ENCODE peak calls at places on chromosomes 1 and 21, in seven cellular contexts. F is GM12865; J is RWPE2; P is IMR-90; B is right cardiac atrium; M is esophagus squamous epithelium; V is CD8-positive, alpha-beta memory T cell. K is an unnamed sample.

GRCh38 chr1:32201011-32201855 is 838 bp downstream of the CCDC28B start:
- DNase-seq in B (peak; percentile 92), V (peak; percentile 77), F (peak; percentile 85), P (peak; percentile 67), J (no peak), M (peak; percentile 23), K (peak; percentile 80)

GRCh38 chr1:33930346-33931114 is 66.7 kb downstream of the HMGB4 start:
- DNase-seq in J (no peak), M (no peak), B (no peak), P (no peak), F (no peak), V (no peak), K (no peak)

GRCh38 chr1:1833456-1833855 is 55.2 kb upstream of the NADK start:
- DNase-seq in B (no peak), V (no peak), F (no peak), M (no peak), J (no peak), P (no peak), K (no peak)

GRCh38 chr1:213277036-213277435 is 226.0 kb downstream of the RPS6KC1 start:
- DNase-seq in B (no peak), V (no peak), M (no peak), P (no peak), J (no peak), F (no peak), K (no peak)

GRCh38 chr1:171441278-171441677 is 44.1 kb upstream of the PRRC2C start:
- DNase-seq in B (no peak), J (no peak), M (no peak), P (peak; percentile 89), F (no peak), V (no peak), K (no peak)

GRCh38 chr1:243842154-243842553 is 7.9 kb downstream of the AKT3 start:
- DNase-seq in V (no peak), M (no peak), F (no peak), J (no peak), P (no peak), B (no peak), K (no peak)

GRCh38 chr1:2089051-2089450 is 38.8 kb downstream of the PRKCZ start:
- DNase-seq in B (peak; percentile 21), V (no peak), M (no peak), F (no peak), P (no peak), J (no peak), K (no peak)

GRCh38 chr1:233281711-233282581 is 13.6 kb downstream of the PCNX2 start:
- DNase-seq in J (no peak), M (no peak), F (peak; percentile 75), P (peak; percentile 55), V (no peak), B (no peak), K (peak; percentile 81)

GRCh38 chr1:21149862-21150432 is 26.8 kb downstream of the EIF4G3 start:
- DNase-seq in P (peak; percentile 96), F (no peak), M (no peak), V (no peak), J (peak; percentile 79), B (peak; percentile 70), K (no peak)

GRCh38 chr1:35717911-35718476 is 690 bp downstream of the C1orf216 start:
- DNase-seq in J (no peak), V (no peak), M (no peak), F (no peak), P (peak; percentile 63), B (peak; percentile 85), K (no peak)

GRCh38 chr21:28601708-28602107 is 391.0 kb downstream of the LTN1 start:
- DNase-seq in B (no peak), V (no peak), P (peak; percentile 31), M (no peak), F (no peak), J (no peak), K (no peak)

GRCh38 chr1:36257375-36257767 is 33.1 kb downstream of the THRAP3 start:
- DNase-seq in P (no peak), M (no peak), V (no peak), J (no peak), F (peak; percentile 16), B (no peak), K (no peak)

GRCh38 chr1:2045468-2046224 is 4.6 kb upstream of the PRKCZ start:
- DNase-seq in M (no peak), V (no peak), J (no peak), P (peak; percentile 10), B (peak; percentile 43), F (no peak), K (no peak)

GRCh38 chr1:66335859-66336640 is 197.9 kb upstream of the SGIP1 start:
- DNase-seq in M (peak; percentile 22), V (peak; percentile 55), P (peak; percentile 61), B (peak; percentile 85), J (no peak), F (peak; percentile 96), K (no peak)

GRCh38 chr21:45622416-45623097 is 21.0 kb upstream of the PCBP3 start:
- DNase-seq in B (no peak), V (no peak), F (no peak), P (no peak), J (no peak), M (no peak), K (no peak)

GRCh38 chr1:174022080-174022975 is at the start of gene RC3H1:
- DNase-seq in M (peak; percentile 62), P (peak; percentile 75), V (peak; percentile 86), B (peak; percentile 96), F (peak; percentile 93), J (peak; percentile 74), K (peak; percentile 71)

GRCh38 chr1:182990413-182991144 is 32.6 kb upstream of the LAMC1 start:
- DNase-seq in M (no peak), F (no peak), P (peak; percentile 78), J (no peak), B (no peak), V (no peak), K (no peak)

DNA sequence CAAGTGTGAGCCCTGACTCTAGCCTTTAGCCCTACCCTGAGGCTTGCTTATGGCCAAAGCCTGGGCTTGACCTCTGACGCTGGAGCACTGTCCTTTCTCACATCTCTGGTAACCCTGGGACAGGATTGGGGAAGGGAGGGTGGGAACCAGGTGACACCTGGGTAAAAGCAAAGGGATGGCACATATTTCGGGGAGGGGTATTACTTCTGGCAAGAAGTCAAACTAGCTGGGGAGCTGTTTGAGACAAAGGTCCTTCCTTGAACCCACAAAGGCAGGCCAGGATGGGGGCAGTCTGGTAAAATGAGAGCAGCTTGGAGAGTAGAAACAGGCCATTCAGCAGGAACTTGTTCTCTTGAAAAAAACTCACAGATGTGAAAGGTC is 2.0 kb downstream of the MOB3C start:
- DNase-seq in F (no peak), P (no peak), J (no peak), M (no peak), B (no peak), V (no peak), K (no peak)
- H3K4me3 ChIP-seq in F (no peak overlapping the region), P (no peak overlapping the region), J (no peak overlapping the region), M (no peak overlapping the region), B (no peak overlapping the region), V (no peak overlapping the region), K (no peak overlapping the region)

GRCh38 chr1:151398691-151399065 is 695 bp upstream of the PSMB4 start:
- DNase-seq in P (no peak), V (no peak), J (no peak), M (no peak), F (no peak), B (peak; percentile 55), K (peak; percentile 73)
- H3K4me3 ChIP-seq in P (no peak overlapping the region), V (peak overlapping the region; percentile 94), J (peak overlapping the region; percentile 90), M (peak overlapping the region; percentile 54), F (no peak overlapping the region), B (no peak overlapping the region), K (peak overlapping the region; percentile 99)

GRCh38 chr1:3649342-3650247 is at the start of gene WRAP73:
- DNase-seq in M (peak; percentile 50), J (peak; percentile 83), B (peak; percentile 97), P (peak; percentile 89), F (peak; percentile 97), V (peak; percentile 78), K (peak; percentile 86)

GRCh38 chr1:3652538-3653285 is 396 bp downstream of the TP73 start:
- DNase-seq in P (no peak), M (no peak), J (peak; percentile 61), F (peak; percentile 65), B (no peak), V (no peak), K (no peak)

GRCh38 chr1:3651939-3652537 is at the start of gene TP73:
- DNase-seq in F (peak; percentile 84), M (no peak), B (peak; percentile 71), P (no peak), J (peak; percentile 59), V (no peak), K (no peak)

GRCh38 chr1:3650248-3651010 is 526 bp upstream of the WRAP73 start:
- DNase-seq in V (no peak), B (no peak), P (no peak), J (no peak), M (no peak), F (no peak), K (no peak)

GRCh38 chr1:3651011-3651938 is 1.0 kb upstream of the TP73 start:
- DNase-seq in J (peak; percentile 55), V (no peak), B (no peak), F (peak; percentile 62), P (no peak), M (no peak), K (no peak)
- H3K4me3 ChIP-seq in J (peak overlapping the region; percentile 29), V (no peak overlapping the region), B (peak overlapping the region; percentile 8), F (peak overlapping the region; percentile 79), P (no peak overlapping the region), M (peak overlapping the region; percentile 27), K (no peak overlapping the region)

GRCh38 chr21:36708512-36709029 is 9.7 kb downstream of the SIM2 start:
- DNase-seq in V (no peak), B (no peak), J (no peak), M (no peak), F (no peak), P (no peak), K (no peak)

GRCh38 chr21:36709030-36709867 is 10.3 kb downstream of the SIM2 start:
- DNase-seq in V (no peak), M (no peak), F (no peak), P (no peak), B (no peak), J (peak; percentile 60), K (no peak)

GRCh38 chr21:36706951-36707762 is 8.2 kb downstream of the SIM2 start:
- DNase-seq in J (no peak), V (no peak), P (peak; percentile 37), M (no peak), F (no peak), B (no peak), K (no peak)

GRCh38 chr21:36706482-36706852 is 7.6 kb downstream of the SIM2 start:
- DNase-seq in P (no peak), B (no peak), F (no peak), V (no peak), M (no peak), J (no peak), K (no peak)

DNA sequence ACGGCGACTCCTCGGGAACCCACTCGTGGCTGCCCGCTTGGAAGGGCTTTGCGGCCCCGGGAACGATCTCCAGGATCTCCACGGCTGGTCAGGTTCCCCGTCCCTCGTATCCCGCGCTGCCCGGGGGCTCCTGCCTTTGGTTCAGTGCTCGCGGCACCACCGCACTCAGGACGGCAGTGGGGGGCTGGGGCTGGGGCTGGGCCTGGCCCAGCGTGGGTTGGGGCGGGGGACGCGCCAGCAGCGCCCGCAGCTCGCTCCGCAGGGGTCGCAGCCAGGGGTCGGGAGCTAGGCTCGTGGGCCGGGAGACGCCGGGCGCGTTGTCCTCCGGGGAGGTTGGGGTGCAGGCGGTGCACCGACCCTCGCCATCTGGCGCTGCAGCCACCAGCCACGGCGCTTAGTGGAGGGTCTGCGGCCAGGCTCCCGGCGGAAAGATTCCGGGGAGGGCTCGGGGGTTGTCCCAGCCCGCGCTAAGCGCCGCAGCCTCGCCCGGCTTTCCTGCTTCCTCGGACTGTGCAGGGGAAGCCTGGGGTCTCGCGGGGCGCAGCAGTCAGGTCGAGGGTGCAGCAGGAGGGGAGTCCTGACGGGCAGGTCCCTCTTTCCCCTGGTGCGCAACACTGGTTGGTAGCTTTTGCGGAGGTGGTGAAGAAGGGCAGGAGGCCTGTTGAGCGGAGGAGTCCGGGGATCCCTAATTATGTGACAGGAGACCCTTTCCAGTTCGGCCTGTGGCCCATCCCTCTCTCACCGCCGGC is 9.0 kb downstream of the SIM2 start:
- DNase-seq in V (no peak), B (no peak), P (no peak), F (no peak), M (no peak), J (no peak), K (no peak)
- H3K4me3 ChIP-seq in V (no peak overlapping the region), B (no peak overlapping the region), P (no peak overlapping the region), F (no peak overlapping the region), M (peak overlapping the region; percentile 30), J (peak overlapping the region; percentile 25), K (no peak overlapping the region)

K was measured in Jurkat, Clone E6-1.